ENCODE peak calls at places on chromosome 19, in five cellular contexts. One of them, this sample, is unnamed.

GRCh38 chr19:37966211-37967072 is 59.4 kb downstream of the SIPA1L3 start:
- DNase-seq in stromal cell of bone marrow: no peak
- DNase-seq in nephron progenitor cell: no peak
- DNase-seq in ACHN: peak; percentile 24
- DNase-seq in activated CD4-positive, alpha-beta T cell treated with anti-CD3 and anti-CD28 coated beads for 48 hours: no peak
- DNase-seq in this sample: no peak

GRCh38 chr19:13121551-13122274 is 3.6 kb downstream of the NACC1 start:
- DNase-seq in stromal cell of bone marrow: no peak
- DNase-seq in nephron progenitor cell: no peak
- DNase-seq in ACHN: no peak
- DNase-seq in activated CD4-positive, alpha-beta T cell treated with anti-CD3 and anti-CD28 coated beads for 48 hours: no peak
- DNase-seq in this sample: no peak

GRCh38 chr19:39409886-39410619 is 2.4 kb upstream of the PLEKHG2 start:
- DNase-seq in stromal cell of bone marrow: peak; percentile 49
- DNase-seq in nephron progenitor cell: peak; percentile 59
- DNase-seq in ACHN: peak; percentile 46
- DNase-seq in activated CD4-positive, alpha-beta T cell treated with anti-CD3 and anti-CD28 coated beads for 48 hours: peak; percentile 73
- DNase-seq in this sample: peak; percentile 65

GRCh38 chr19:47157455-47158321 is 27.1 kb downstream of the SAE1 start:
- DNase-seq in stromal cell of bone marrow: no peak
- DNase-seq in nephron progenitor cell: peak; percentile 27
- DNase-seq in ACHN: peak; percentile 22
- DNase-seq in activated CD4-positive, alpha-beta T cell treated with anti-CD3 and anti-CD28 coated beads for 48 hours: no peak
- DNase-seq in this sample: peak; percentile 90

GRCh38 chr19:43620061-43621001 is 902 bp upstream of the ZNF428 start:
- DNase-seq in stromal cell of bone marrow: no peak
- DNase-seq in nephron progenitor cell: peak; percentile 89
- DNase-seq in ACHN: no peak
- DNase-seq in activated CD4-positive, alpha-beta T cell treated with anti-CD3 and anti-CD28 coated beads for 48 hours: no peak
- DNase-seq in this sample: no peak

GRCh38 chr19:15893498-15893897 is 4.4 kb downstream of the CYP4F2 start:
- DNase-seq in stromal cell of bone marrow: no peak
- DNase-seq in nephron progenitor cell: no peak
- DNase-seq in ACHN: no peak
- DNase-seq in activated CD4-positive, alpha-beta T cell treated with anti-CD3 and anti-CD28 coated beads for 48 hours: no peak
- DNase-seq in this sample: no peak

GRCh38 chr19:29666634-29667389 is 1.6 kb downstream of the PLEKHF1 start:
- DNase-seq in stromal cell of bone marrow: peak; percentile 80
- DNase-seq in nephron progenitor cell: peak; percentile 62
- DNase-seq in ACHN: peak; percentile 63
- DNase-seq in activated CD4-positive, alpha-beta T cell treated with anti-CD3 and anti-CD28 coated beads for 48 hours: peak; percentile 39
- DNase-seq in this sample: peak; percentile 83

GRCh38 chr19:484494-484893 is 11.8 kb upstream of the MADCAM1 start:
- DNase-seq in stromal cell of bone marrow: no peak
- DNase-seq in nephron progenitor cell: no peak
- DNase-seq in ACHN: no peak
- DNase-seq in activated CD4-positive, alpha-beta T cell treated with anti-CD3 and anti-CD28 coated beads for 48 hours: no peak
- DNase-seq in this sample: no peak

GRCh38 chr19:40907968-40908735 is 26.1 kb upstream of the CYP2A7 start:
- DNase-seq in stromal cell of bone marrow: no peak
- DNase-seq in nephron progenitor cell: peak; percentile 34
- DNase-seq in ACHN: no peak
- DNase-seq in activated CD4-positive, alpha-beta T cell treated with anti-CD3 and anti-CD28 coated beads for 48 hours: peak; percentile 74
- DNase-seq in this sample: no peak

GRCh38 chr19:11016591-11016990 is 55.8 kb downstream of the SMARCA4 start:
- DNase-seq in stromal cell of bone marrow: no peak
- DNase-seq in nephron progenitor cell: no peak
- DNase-seq in ACHN: no peak
- DNase-seq in activated CD4-positive, alpha-beta T cell treated with anti-CD3 and anti-CD28 coated beads for 48 hours: no peak
- DNase-seq in this sample: no peak

GRCh38 chr19:12790628-12791344 is 500 bp upstream of the JUNB start:
- DNase-seq in stromal cell of bone marrow: no peak
- DNase-seq in nephron progenitor cell: no peak
- DNase-seq in ACHN: no peak
- DNase-seq in activated CD4-positive, alpha-beta T cell treated with anti-CD3 and anti-CD28 coated beads for 48 hours: no peak
- DNase-seq in this sample: no peak

GRCh38 chr19:48965033-48965805 is at the start of gene FTL:
- DNase-seq in stromal cell of bone marrow: peak; percentile 90
- DNase-seq in nephron progenitor cell: peak; percentile 94
- DNase-seq in ACHN: peak; percentile 92
- DNase-seq in activated CD4-positive, alpha-beta T cell treated with anti-CD3 and anti-CD28 coated beads for 48 hours: peak; percentile 94
- DNase-seq in this sample: peak; percentile 96